ENCODE peak calls at places on chromosome 16, in seven cellular contexts. G is IMR-90, T is neuronal stem cell, B is H9, Z is mesenchymal stem cell, J is trophoblast cell, O is H1. H is an unnamed sample.

GRCh38 chr16:31350275-31351005 is 4.5 kb upstream of the ITGAX start:
- DNase-seq in G (no peak), T (no peak), B (no peak), Z (no peak), J (peak; percentile 31), O (no peak), H (no peak)

GRCh38 chr16:15950167-15950854 is 895 bp downstream of the ABCC1 start:
- DNase-seq in G (peak; percentile 44), T (no peak), B (no peak), Z (peak; percentile 60), J (no peak), O (no peak), H (peak; percentile 61)

GRCh38 chr16:2782583-2783351 is 4.6 kb downstream of the PRSS33 start:
- DNase-seq in G (no peak), T (no peak), B (peak; percentile 41), Z (no peak), J (no peak), O (no peak), H (peak; percentile 26)

GRCh38 chr16:86762035-86762550 is 183.7 kb downstream of the FOXL1 start:
- DNase-seq in G (no peak), T (no peak), B (no peak), Z (no peak), J (no peak), O (no peak), H (no peak)

GRCh38 chr16:49352923-49353322 is 20.7 kb upstream of the C16orf78 start:
- DNase-seq in G (no peak), T (no peak), B (peak; percentile 81), Z (peak; percentile 6), J (no peak), O (peak; percentile 67), H (peak; percentile 87)

GRCh38 chr16:78984887-78985464 is 615.6 kb downstream of the MAF start:
- DNase-seq in G (no peak), T (no peak), B (no peak), Z (peak; percentile 16), J (no peak), O (no peak), H (peak; percentile 8)

GRCh38 chr16:2278272-2278608 is 10.3 kb upstream of the RNPS1 start:
- DNase-seq in G (no peak), T (no peak), B (peak; percentile 56), Z (no peak), J (no peak), O (no peak), H (peak; percentile 34)

GRCh38 chr16:27771201-27771910 is 221.4 kb downstream of the KATNIP start:
- DNase-seq in G (no peak), T (no peak), B (no peak), Z (no peak), J (no peak), O (no peak), H (no peak)

GRCh38 chr16:70470927-70471341 is 16.5 kb downstream of the FCSK start:
- DNase-seq in G (peak; percentile 10), T (peak; percentile 30), B (peak; percentile 75), Z (peak; percentile 30), J (no peak), O (peak; percentile 74), H (peak; percentile 50)

GRCh38 chr16:13708361-13708760 is 211.6 kb upstream of the ERCC4 start:
- DNase-seq in G (no peak), T (no peak), B (no peak), Z (no peak), J (no peak), O (no peak), H (peak; percentile 5)

GRCh38 chr16:70304892-70305448 is 6.0 kb downstream of the DDX19B start:
- DNase-seq in G (no peak), T (no peak), B (no peak), Z (no peak), J (no peak), O (no peak), H (peak; percentile 84)

GRCh38 chr16:79598341-79599181 is 2.0 kb downstream of the MAF start:
- DNase-seq in G (no peak), T (peak; percentile 72), B (peak; percentile 76), Z (peak; percentile 76), J (peak; percentile 8), O (peak; percentile 67), H (peak; percentile 90)

GRCh38 chr16:88005148-88005547 is 53.9 kb downstream of the BANP start:
- DNase-seq in G (no peak), T (no peak), B (peak; percentile 71), Z (no peak), J (no peak), O (peak; percentile 70), H (peak; percentile 42)

GRCh38 chr16:26645629-26646028 is 421.1 kb upstream of the C16orf82 start:
- DNase-seq in G (no peak), T (peak; percentile 35), B (peak; percentile 78), Z (no peak), J (no peak), O (peak; percentile 86), H (peak; percentile 71)

GRCh38 chr16:12395266-12395665 is 408.4 kb downstream of the CPPED1 start:
- DNase-seq in G (peak; percentile 59), T (no peak), B (no peak), Z (no peak), J (no peak), O (no peak), H (no peak)

GRCh38 chr16:29306953-29307597 is 99.4 kb downstream of the NPIPB11 start:
- DNase-seq in G (peak; percentile 64), T (no peak), B (no peak), Z (peak; percentile 67), J (no peak), O (no peak), H (no peak)

GRCh38 chr16:86946396-86946795 is 368.0 kb downstream of the FOXL1 start:
- DNase-seq in G (peak; percentile 34), T (no peak), B (no peak), Z (peak; percentile 18), J (peak; percentile 52), O (no peak), H (peak; percentile 89)

GRCh38 chr16:8678068-8678927 is 3.9 kb downstream of the ABAT start:
- DNase-seq in G (peak; percentile 80), T (no peak), B (no peak), Z (peak; percentile 3), J (peak; percentile 92), O (no peak), H (no peak)

GRCh38 chr16:87190288-87191240 is 126.6 kb downstream of the C16orf95 start:
- DNase-seq in G (no peak), T (no peak), B (no peak), Z (no peak), J (no peak), O (no peak), H (no peak)

GRCh38 chr16:67283826-67284555 is 4.7 kb downstream of the PLEKHG4 start:
- DNase-seq in G (no peak), T (no peak), B (no peak), Z (no peak), J (no peak), O (no peak), H (no peak)

DNA sequence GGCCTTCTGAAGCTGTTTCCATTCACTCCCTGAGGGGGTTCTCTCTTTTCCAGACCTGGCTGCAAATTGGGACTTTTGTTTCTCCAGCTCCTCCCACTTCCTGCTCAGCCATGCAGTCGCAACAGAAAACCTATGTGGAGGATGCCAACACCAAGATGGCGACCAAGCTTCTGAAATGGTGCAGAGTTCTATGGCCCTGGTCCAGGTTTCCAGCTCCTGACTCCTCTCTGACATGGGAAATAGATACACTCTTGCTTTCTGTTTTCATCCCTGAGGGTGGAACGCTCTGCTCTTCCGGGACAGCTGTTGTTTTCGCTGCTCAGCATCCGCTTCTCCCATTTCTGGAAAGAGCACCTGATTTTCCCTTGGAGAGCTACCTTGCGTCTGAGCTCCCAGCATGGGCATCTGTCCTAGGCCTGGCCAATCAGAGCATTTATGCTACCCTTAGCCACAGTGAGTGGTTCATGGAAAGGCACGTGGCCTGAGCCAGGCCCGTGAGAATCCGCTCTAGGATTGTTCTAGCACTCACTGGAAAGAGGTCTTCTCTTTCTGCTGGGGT is 8.1 kb downstream of the GPRC5B start:
- DNase-seq in G (no peak), T (no peak), B (peak; percentile 52), Z (no peak), J (no peak), O (no peak), H (peak; percentile 53)
- H4K8ac ChIP-seq in G (no peak overlapping the region), T (no peak overlapping the region), B (no peak overlapping the region), Z (no peak overlapping the region), J (no peak overlapping the region), O (no peak overlapping the region), H (no peak overlapping the region)

GRCh38 chr16:559411-560207 is 585 bp upstream of the PRR35 start:
- DNase-seq in G (no peak), T (no peak), B (no peak), Z (no peak), J (no peak), O (no peak), H (peak; percentile 19)
- H3K27me3 ChIP-seq in G (peaks cover 48% of the 10 kb centered on the region), T (peaks cover 59% of the 10 kb centered on the region), B (peaks cover 2% of the 10 kb centered on the region), Z (peaks cover 46% of the 10 kb centered on the region), J (peaks cover 36% of the 10 kb centered on the region), O (peaks cover 36% of the 10 kb centered on the region), H (peaks cover 10% of the 10 kb centered on the region)

GRCh38 chr16:25140459-25140858 is 28.9 kb downstream of the LCMT1 start:
- DNase-seq in G (peak; percentile 14), T (no peak), B (no peak), Z (no peak), J (peak; percentile 71), O (no peak), H (peak; percentile 63)

GRCh38 chr16:25134306-25134705 is 22.8 kb downstream of the LCMT1 start:
- DNase-seq in G (no peak), T (no peak), B (no peak), Z (no peak), J (peak; percentile 66), O (no peak), H (no peak)

GRCh38 chr16:25135239-25135878 is 23.8 kb downstream of the LCMT1 start:
- DNase-seq in G (peak; percentile 83), T (no peak), B (no peak), Z (peak; percentile 54), J (peak; percentile 89), O (no peak), H (no peak)

GRCh38 chr16:25141648-25142047 is 30.1 kb downstream of the LCMT1 start:
- DNase-seq in G (no peak), T (no peak), B (no peak), Z (no peak), J (no peak), O (no peak), H (no peak)

GRCh38 chr16:25138130-25138529 is 26.6 kb downstream of the LCMT1 start:
- DNase-seq in G (no peak), T (no peak), B (no peak), Z (no peak), J (no peak), O (no peak), H (no peak)
- H4K8ac ChIP-seq in G (no peak overlapping the region), T (no peak overlapping the region), B (no peak overlapping the region), Z (no peak overlapping the region), J (no peak overlapping the region), O (no peak overlapping the region), H (no peak overlapping the region)

GRCh38 chr16:58467915-58468314 is 32.0 kb upstream of the NDRG4 start:
- DNase-seq in G (no peak), T (no peak), B (no peak), Z (no peak), J (no peak), O (no peak), H (no peak)

GRCh38 chr16:58464916-58465731 is 34.8 kb upstream of the NDRG4 start:
- DNase-seq in G (no peak), T (peak; percentile 45), B (peak; percentile 75), Z (peak; percentile 23), J (no peak), O (no peak), H (peak; percentile 78)

GRCh38 chr16:58465817-58466216 is 34.1 kb upstream of the NDRG4 start:
- DNase-seq in G (no peak), T (no peak), B (no peak), Z (no peak), J (no peak), O (no peak), H (no peak)

GRCh38 chr16:58464047-58464915 is 35.7 kb upstream of the NDRG4 start:
- DNase-seq in G (no peak), T (peak; percentile 39), B (no peak), Z (no peak), J (no peak), O (peak; percentile 72), H (no peak)

GRCh38 chr16:58466396-58466795 is 33.5 kb upstream of the NDRG4 start:
- DNase-seq in G (no peak), T (no peak), B (no peak), Z (no peak), J (no peak), O (no peak), H (no peak)
- H3K27me3 ChIP-seq in G (peaks cover 72% of the 10 kb centered on the region), T (peaks cover 88% of the 10 kb centered on the region), B (peaks cover 23% of the 10 kb centered on the region), Z (peaks cover 66% of the 10 kb centered on the region), J (peaks cover 47% of the 10 kb centered on the region), O (peaks cover 47% of the 10 kb centered on the region), H (peaks cover 9% of the 10 kb centered on the region)